ENCODE peak calls at places on chromosomes 13 and 19, in nine cellular contexts. One of them, this sample, is unnamed.

GRCh38 chr19:6866646-6867255 is 20.6 kb upstream of the ADGRE1 start:
- DNase-seq in activated T-helper 9 cell treated with anti-CD3 and anti-CD28 coated beads, Interleukin-2, amount 50 U/mL, for 16 hours: no peak
- DNase-seq in NCI-H510A treated with DMSO at 0.1 percent for 48 hours: no peak
- DNase-seq in psoas muscle: no peak
- DNase-seq in kidney epithelial cell: peak
- DNase-seq in iPS DF 19.7: no peak
- DNase-seq in left ventricle myocardium inferior: no peak
- DNase-seq in neural crest cell: no peak
- DNase-seq in GM06990: no peak
- DNase-seq in this sample: no peak

GRCh38 chr19:40754611-40755247 is 3.7 kb downstream of the SNRPA start:
- DNase-seq in activated T-helper 9 cell treated with anti-CD3 and anti-CD28 coated beads, Interleukin-2, amount 50 U/mL, for 16 hours: peak
- DNase-seq in NCI-H510A treated with DMSO at 0.1 percent for 48 hours: no peak
- DNase-seq in psoas muscle: no peak
- DNase-seq in kidney epithelial cell: no peak
- DNase-seq in iPS DF 19.7: no peak
- DNase-seq in left ventricle myocardium inferior: no peak
- DNase-seq in neural crest cell: no peak
- DNase-seq in GM06990: peak
- DNase-seq in this sample: no peak

GRCh38 chr19:6891761-6892385 is 4.5 kb downstream of the ADGRE1 start:
- DNase-seq in activated T-helper 9 cell treated with anti-CD3 and anti-CD28 coated beads, Interleukin-2, amount 50 U/mL, for 16 hours: no peak
- DNase-seq in NCI-H510A treated with DMSO at 0.1 percent for 48 hours: no peak
- DNase-seq in psoas muscle: no peak
- DNase-seq in kidney epithelial cell: no peak
- DNase-seq in iPS DF 19.7: no peak
- DNase-seq in left ventricle myocardium inferior: no peak
- DNase-seq in neural crest cell: no peak
- DNase-seq in GM06990: no peak
- DNase-seq in this sample: no peak

GRCh38 chr19:1247747-1248453 is 483 bp upstream of the MIDN start:
- DNase-seq in activated T-helper 9 cell treated with anti-CD3 and anti-CD28 coated beads, Interleukin-2, amount 50 U/mL, for 16 hours: no peak
- DNase-seq in NCI-H510A treated with DMSO at 0.1 percent for 48 hours: no peak
- DNase-seq in psoas muscle: peak
- DNase-seq in kidney epithelial cell: no peak
- DNase-seq in iPS DF 19.7: no peak
- DNase-seq in left ventricle myocardium inferior: peak
- DNase-seq in neural crest cell: no peak
- DNase-seq in GM06990: peak
- DNase-seq in this sample: no peak

GRCh38 chr13:50459046-50459445 is 384.4 kb downstream of the DLEU7 start:
- DNase-seq in activated T-helper 9 cell treated with anti-CD3 and anti-CD28 coated beads, Interleukin-2, amount 50 U/mL, for 16 hours: no peak
- DNase-seq in NCI-H510A treated with DMSO at 0.1 percent for 48 hours: no peak
- DNase-seq in psoas muscle: no peak
- DNase-seq in kidney epithelial cell: no peak
- DNase-seq in iPS DF 19.7: no peak
- DNase-seq in left ventricle myocardium inferior: no peak
- DNase-seq in neural crest cell: no peak
- DNase-seq in GM06990: no peak
- DNase-seq in this sample: no peak

GRCh38 chr13:25171517-25172302 is at the start of gene AMER2:
- DNase-seq in activated T-helper 9 cell treated with anti-CD3 and anti-CD28 coated beads, Interleukin-2, amount 50 U/mL, for 16 hours: no peak
- DNase-seq in NCI-H510A treated with DMSO at 0.1 percent for 48 hours: no peak
- DNase-seq in psoas muscle: no peak
- DNase-seq in kidney epithelial cell: no peak
- DNase-seq in iPS DF 19.7: no peak
- DNase-seq in left ventricle myocardium inferior: peak
- DNase-seq in neural crest cell: peak
- DNase-seq in GM06990: peak
- DNase-seq in this sample: peak

GRCh38 chr13:73704587-73704986 is 429.6 kb downstream of the KLF12 start:
- DNase-seq in activated T-helper 9 cell treated with anti-CD3 and anti-CD28 coated beads, Interleukin-2, amount 50 U/mL, for 16 hours: no peak
- DNase-seq in NCI-H510A treated with DMSO at 0.1 percent for 48 hours: no peak
- DNase-seq in psoas muscle: no peak
- DNase-seq in kidney epithelial cell: no peak
- DNase-seq in iPS DF 19.7: no peak
- DNase-seq in left ventricle myocardium inferior: no peak
- DNase-seq in neural crest cell: no peak
- DNase-seq in GM06990: no peak
- DNase-seq in this sample: no peak

GRCh38 chr19:32150605-32151004 is 194.8 kb upstream of the ZNF507 start:
- DNase-seq in activated T-helper 9 cell treated with anti-CD3 and anti-CD28 coated beads, Interleukin-2, amount 50 U/mL, for 16 hours: no peak
- DNase-seq in NCI-H510A treated with DMSO at 0.1 percent for 48 hours: no peak
- DNase-seq in psoas muscle: no peak
- DNase-seq in kidney epithelial cell: no peak
- DNase-seq in iPS DF 19.7: no peak
- DNase-seq in left ventricle myocardium inferior: no peak
- DNase-seq in neural crest cell: no peak
- DNase-seq in GM06990: no peak
- DNase-seq in this sample: no peak

GRCh38 chr19:55636723-55637122 is 4.1 kb upstream of the ZNF580 start:
- DNase-seq in activated T-helper 9 cell treated with anti-CD3 and anti-CD28 coated beads, Interleukin-2, amount 50 U/mL, for 16 hours: no peak
- DNase-seq in NCI-H510A treated with DMSO at 0.1 percent for 48 hours: no peak
- DNase-seq in psoas muscle: no peak
- DNase-seq in kidney epithelial cell: no peak
- DNase-seq in iPS DF 19.7: no peak
- DNase-seq in left ventricle myocardium inferior: no peak
- DNase-seq in neural crest cell: no peak
- DNase-seq in GM06990: no peak
- DNase-seq in this sample: no peak

GRCh38 chr13:89943139-89943538 is 1404.3 kb upstream of the MIR17HG start:
- DNase-seq in activated T-helper 9 cell treated with anti-CD3 and anti-CD28 coated beads, Interleukin-2, amount 50 U/mL, for 16 hours: no peak
- DNase-seq in NCI-H510A treated with DMSO at 0.1 percent for 48 hours: no peak
- DNase-seq in psoas muscle: no peak
- DNase-seq in kidney epithelial cell: no peak
- DNase-seq in iPS DF 19.7: no peak
- DNase-seq in left ventricle myocardium inferior: no peak
- DNase-seq in neural crest cell: no peak
- DNase-seq in GM06990: no peak
- DNase-seq in this sample: no peak

GRCh38 chr19:31125071-31125470 is 224.2 kb downstream of the TSHZ3 start:
- DNase-seq in activated T-helper 9 cell treated with anti-CD3 and anti-CD28 coated beads, Interleukin-2, amount 50 U/mL, for 16 hours: no peak
- DNase-seq in NCI-H510A treated with DMSO at 0.1 percent for 48 hours: no peak
- DNase-seq in psoas muscle: no peak
- DNase-seq in kidney epithelial cell: no peak
- DNase-seq in iPS DF 19.7: no peak
- DNase-seq in left ventricle myocardium inferior: no peak
- DNase-seq in neural crest cell: no peak
- DNase-seq in GM06990: no peak
- DNase-seq in this sample: no peak

GRCh38 chr13:39840201-39840600 is 184.7 kb downstream of the COG6 start:
- DNase-seq in activated T-helper 9 cell treated with anti-CD3 and anti-CD28 coated beads, Interleukin-2, amount 50 U/mL, for 16 hours: no peak
- DNase-seq in NCI-H510A treated with DMSO at 0.1 percent for 48 hours: no peak
- DNase-seq in psoas muscle: no peak
- DNase-seq in kidney epithelial cell: no peak
- DNase-seq in iPS DF 19.7: no peak
- DNase-seq in left ventricle myocardium inferior: no peak
- DNase-seq in neural crest cell: no peak
- DNase-seq in GM06990: no peak
- DNase-seq in this sample: no peak

GRCh38 chr19:35945121-35945792 is 9.1 kb downstream of the LRFN3 start:
- DNase-seq in activated T-helper 9 cell treated with anti-CD3 and anti-CD28 coated beads, Interleukin-2, amount 50 U/mL, for 16 hours: no peak
- DNase-seq in NCI-H510A treated with DMSO at 0.1 percent for 48 hours: no peak
- DNase-seq in psoas muscle: peak
- DNase-seq in kidney epithelial cell: no peak
- DNase-seq in iPS DF 19.7: no peak
- DNase-seq in left ventricle myocardium inferior: no peak
- DNase-seq in neural crest cell: no peak
- DNase-seq in GM06990: no peak
- DNase-seq in this sample: no peak

GRCh38 chr13:96963786-96964475 is 30.3 kb downstream of the OXGR1 start:
- DNase-seq in activated T-helper 9 cell treated with anti-CD3 and anti-CD28 coated beads, Interleukin-2, amount 50 U/mL, for 16 hours: no peak
- DNase-seq in NCI-H510A treated with DMSO at 0.1 percent for 48 hours: no peak
- DNase-seq in psoas muscle: no peak
- DNase-seq in kidney epithelial cell: no peak
- DNase-seq in iPS DF 19.7: no peak
- DNase-seq in left ventricle myocardium inferior: no peak
- DNase-seq in neural crest cell: no peak
- DNase-seq in GM06990: no peak
- DNase-seq in this sample: no peak

GRCh38 chr13:101449971-101450748 is 2.3 kb upstream of the ITGBL1 start:
- DNase-seq in activated T-helper 9 cell treated with anti-CD3 and anti-CD28 coated beads, Interleukin-2, amount 50 U/mL, for 16 hours: no peak
- DNase-seq in NCI-H510A treated with DMSO at 0.1 percent for 48 hours: no peak
- DNase-seq in psoas muscle: no peak
- DNase-seq in kidney epithelial cell: peak
- DNase-seq in iPS DF 19.7: no peak
- DNase-seq in left ventricle myocardium inferior: no peak
- DNase-seq in neural crest cell: no peak
- DNase-seq in GM06990: no peak
- DNase-seq in this sample: no peak

GRCh38 chr19:38831142-38831605 is 420 bp downstream of the ECH1 start:
- DNase-seq in activated T-helper 9 cell treated with anti-CD3 and anti-CD28 coated beads, Interleukin-2, amount 50 U/mL, for 16 hours: no peak
- DNase-seq in NCI-H510A treated with DMSO at 0.1 percent for 48 hours: peak
- DNase-seq in psoas muscle: peak
- DNase-seq in kidney epithelial cell: peak
- DNase-seq in iPS DF 19.7: no peak
- DNase-seq in left ventricle myocardium inferior: peak
- DNase-seq in neural crest cell: peak
- DNase-seq in GM06990: no peak
- DNase-seq in this sample: no peak

GRCh38 chr13:42680748-42681147 is 100.6 kb upstream of the FAM216B start:
- DNase-seq in activated T-helper 9 cell treated with anti-CD3 and anti-CD28 coated beads, Interleukin-2, amount 50 U/mL, for 16 hours: no peak
- DNase-seq in NCI-H510A treated with DMSO at 0.1 percent for 48 hours: no peak
- DNase-seq in psoas muscle: no peak
- DNase-seq in kidney epithelial cell: no peak
- DNase-seq in iPS DF 19.7: no peak
- DNase-seq in left ventricle myocardium inferior: no peak
- DNase-seq in neural crest cell: no peak
- DNase-seq in GM06990: no peak
- DNase-seq in this sample: no peak

GRCh38 chr13:24074687-24075086 is 85.8 kb upstream of the SPATA13 start:
- DNase-seq in activated T-helper 9 cell treated with anti-CD3 and anti-CD28 coated beads, Interleukin-2, amount 50 U/mL, for 16 hours: no peak
- DNase-seq in NCI-H510A treated with DMSO at 0.1 percent for 48 hours: no peak
- DNase-seq in psoas muscle: no peak
- DNase-seq in kidney epithelial cell: no peak
- DNase-seq in iPS DF 19.7: no peak
- DNase-seq in left ventricle myocardium inferior: no peak
- DNase-seq in neural crest cell: no peak
- DNase-seq in GM06990: no peak
- DNase-seq in this sample: no peak

GRCh38 chr19:16202320-16203255 is 4.9 kb downstream of the AP1M1 start:
- DNase-seq in activated T-helper 9 cell treated with anti-CD3 and anti-CD28 coated beads, Interleukin-2, amount 50 U/mL, for 16 hours: no peak
- DNase-seq in NCI-H510A treated with DMSO at 0.1 percent for 48 hours: no peak
- DNase-seq in psoas muscle: no peak
- DNase-seq in kidney epithelial cell: no peak
- DNase-seq in iPS DF 19.7: no peak
- DNase-seq in left ventricle myocardium inferior: no peak
- DNase-seq in neural crest cell: no peak
- DNase-seq in GM06990: no peak
- DNase-seq in this sample: no peak

GRCh38 chr13:26048745-26049144 is 3.1 kb downstream of the SHISA2 start:
- DNase-seq in activated T-helper 9 cell treated with anti-CD3 and anti-CD28 coated beads, Interleukin-2, amount 50 U/mL, for 16 hours: no peak
- DNase-seq in NCI-H510A treated with DMSO at 0.1 percent for 48 hours: peak
- DNase-seq in psoas muscle: no peak
- DNase-seq in kidney epithelial cell: no peak
- DNase-seq in iPS DF 19.7: no peak
- DNase-seq in left ventricle myocardium inferior: no peak
- DNase-seq in neural crest cell: no peak
- DNase-seq in GM06990: no peak
- DNase-seq in this sample: peak

GRCh38 chr19:14434543-14435319 is 1.6 kb downstream of the PKN1 start:
- DNase-seq in activated T-helper 9 cell treated with anti-CD3 and anti-CD28 coated beads, Interleukin-2, amount 50 U/mL, for 16 hours: no peak
- DNase-seq in NCI-H510A treated with DMSO at 0.1 percent for 48 hours: no peak
- DNase-seq in psoas muscle: peak
- DNase-seq in kidney epithelial cell: peak
- DNase-seq in iPS DF 19.7: no peak
- DNase-seq in left ventricle myocardium inferior: peak
- DNase-seq in neural crest cell: no peak
- DNase-seq in GM06990: no peak
- DNase-seq in this sample: no peak

GRCh38 chr13:35953537-35954206 is 177.5 kb downstream of the DCLK1 start:
- DNase-seq in activated T-helper 9 cell treated with anti-CD3 and anti-CD28 coated beads, Interleukin-2, amount 50 U/mL, for 16 hours: no peak
- DNase-seq in NCI-H510A treated with DMSO at 0.1 percent for 48 hours: peak
- DNase-seq in psoas muscle: peak
- DNase-seq in kidney epithelial cell: peak
- DNase-seq in iPS DF 19.7: peak
- DNase-seq in left ventricle myocardium inferior: peak
- DNase-seq in neural crest cell: peak
- DNase-seq in GM06990: no peak
- DNase-seq in this sample: peak